ENCODE peak calls at places on chromosomes 4 and X, in six cellular contexts. One of them, this sample, is unnamed.

GRCh38 chr4:143711543-143712159 is 11.2 kb upstream of the FREM3 start:
- DNase-seq in Panc1: no peak
- DNase-seq in kidney: no peak
- DNase-seq in hypothalamus: no peak
- DNase-seq in left colon: no peak
- DNase-seq in activated T-helper 1 cell treated with Interleukin-2 at 50 U/mL for 16 hours: no peak
- DNase-seq in this sample: no peak

GRCh38 chr4:84677093-84677492 is 94.2 kb downstream of the CDS1 start:
- DNase-seq in Panc1: no peak
- DNase-seq in kidney: no peak
- DNase-seq in hypothalamus: no peak
- DNase-seq in left colon: no peak
- DNase-seq in activated T-helper 1 cell treated with Interleukin-2 at 50 U/mL for 16 hours: no peak
- DNase-seq in this sample: no peak

GRCh38 chrX:107827137-107827831 is 1.6 kb downstream of the MID2 start:
- DNase-seq in Panc1: no peak
- DNase-seq in kidney: no peak
- DNase-seq in hypothalamus: no peak
- DNase-seq in left colon: no peak
- DNase-seq in activated T-helper 1 cell treated with Interleukin-2 at 50 U/mL for 16 hours: no peak
- DNase-seq in this sample: no peak

GRCh38 chr4:48223633-48224295 is 45.9 kb downstream of the TEC start:
- DNase-seq in Panc1: peak
- DNase-seq in kidney: no peak
- DNase-seq in hypothalamus: no peak
- DNase-seq in left colon: no peak
- DNase-seq in activated T-helper 1 cell treated with Interleukin-2 at 50 U/mL for 16 hours: no peak
- DNase-seq in this sample: no peak

GRCh38 chr4:41661447-41662076 is 87.0 kb downstream of the PHOX2B start:
- DNase-seq in Panc1: peak
- DNase-seq in kidney: no peak
- DNase-seq in hypothalamus: peak
- DNase-seq in left colon: no peak
- DNase-seq in activated T-helper 1 cell treated with Interleukin-2 at 50 U/mL for 16 hours: no peak
- DNase-seq in this sample: peak

GRCh38 chrX:138756234-138756633 is 44.7 kb upstream of the FGF13 start:
- DNase-seq in Panc1: no peak
- DNase-seq in kidney: peak
- DNase-seq in hypothalamus: peak
- DNase-seq in left colon: no peak
- DNase-seq in activated T-helper 1 cell treated with Interleukin-2 at 50 U/mL for 16 hours: no peak
- DNase-seq in this sample: peak

GRCh38 chr4:118797558-118798142 is 38.3 kb downstream of the SEC24D start:
- DNase-seq in Panc1: no peak
- DNase-seq in kidney: no peak
- DNase-seq in hypothalamus: no peak
- DNase-seq in left colon: no peak
- DNase-seq in activated T-helper 1 cell treated with Interleukin-2 at 50 U/mL for 16 hours: no peak
- DNase-seq in this sample: no peak

GRCh38 chr4:112592717-112593116 is 44.0 kb downstream of the ZGRF1 start:
- DNase-seq in Panc1: no peak
- DNase-seq in kidney: no peak
- DNase-seq in hypothalamus: no peak
- DNase-seq in left colon: no peak
- DNase-seq in activated T-helper 1 cell treated with Interleukin-2 at 50 U/mL for 16 hours: no peak
- DNase-seq in this sample: no peak

GRCh38 chr4:120886183-120886582 is 36.3 kb downstream of the PRDM5 start:
- DNase-seq in Panc1: no peak
- DNase-seq in kidney: no peak
- DNase-seq in hypothalamus: no peak
- DNase-seq in left colon: no peak
- DNase-seq in activated T-helper 1 cell treated with Interleukin-2 at 50 U/mL for 16 hours: no peak
- DNase-seq in this sample: no peak

GRCh38 chrX:34891391-34891790 is 51.2 kb upstream of the FAM47B start:
- DNase-seq in Panc1: no peak
- DNase-seq in kidney: no peak
- DNase-seq in hypothalamus: no peak
- DNase-seq in left colon: no peak
- DNase-seq in activated T-helper 1 cell treated with Interleukin-2 at 50 U/mL for 16 hours: no peak
- DNase-seq in this sample: no peak

GRCh38 chrX:129496625-129497024 is 26.7 kb downstream of the SMARCA1 start:
- DNase-seq in Panc1: no peak
- DNase-seq in kidney: no peak
- DNase-seq in hypothalamus: no peak
- DNase-seq in left colon: no peak
- DNase-seq in activated T-helper 1 cell treated with Interleukin-2 at 50 U/mL for 16 hours: no peak
- DNase-seq in this sample: no peak

GRCh38 chrX:68694429-68695205 is 47.2 kb downstream of the STARD8 start:
- DNase-seq in Panc1: no peak
- DNase-seq in kidney: no peak
- DNase-seq in hypothalamus: no peak
- DNase-seq in left colon: no peak
- DNase-seq in activated T-helper 1 cell treated with Interleukin-2 at 50 U/mL for 16 hours: no peak
- DNase-seq in this sample: no peak

GRCh38 chrX:1581132-1581531 is 10.3 kb upstream of the AKAP17A start:
- DNase-seq in Panc1: peak
- DNase-seq in kidney: no peak
- DNase-seq in hypothalamus: no peak
- DNase-seq in left colon: no peak
- DNase-seq in activated T-helper 1 cell treated with Interleukin-2 at 50 U/mL for 16 hours: peak
- DNase-seq in this sample: no peak

GRCh38 chr4:3508542-3508941 is 23.7 kb downstream of the LRPAP1 start:
- DNase-seq in Panc1: no peak
- DNase-seq in kidney: no peak
- DNase-seq in hypothalamus: no peak
- DNase-seq in left colon: no peak
- DNase-seq in activated T-helper 1 cell treated with Interleukin-2 at 50 U/mL for 16 hours: no peak
- DNase-seq in this sample: no peak

GRCh38 chrX:15988661-15989603 is 134.3 kb upstream of the AP1S2 start:
- DNase-seq in Panc1: no peak
- DNase-seq in kidney: no peak
- DNase-seq in hypothalamus: no peak
- DNase-seq in left colon: no peak
- DNase-seq in activated T-helper 1 cell treated with Interleukin-2 at 50 U/mL for 16 hours: no peak
- DNase-seq in this sample: no peak

GRCh38 chr4:150242820-150243458 is 164.7 kb downstream of the DCLK2 start:
- DNase-seq in Panc1: peak
- DNase-seq in kidney: no peak
- DNase-seq in hypothalamus: no peak
- DNase-seq in left colon: no peak
- DNase-seq in activated T-helper 1 cell treated with Interleukin-2 at 50 U/mL for 16 hours: no peak
- DNase-seq in this sample: no peak

GRCh38 chr4:77820836-77821561 is 1.8 kb upstream of the CNOT6L start:
- DNase-seq in Panc1: no peak
- DNase-seq in kidney: no peak
- DNase-seq in hypothalamus: no peak
- DNase-seq in left colon: no peak
- DNase-seq in activated T-helper 1 cell treated with Interleukin-2 at 50 U/mL for 16 hours: no peak
- DNase-seq in this sample: no peak

GRCh38 chrX:38318196-38318595 is 9.1 kb downstream of the RPGR start:
- DNase-seq in Panc1: no peak
- DNase-seq in kidney: no peak
- DNase-seq in hypothalamus: no peak
- DNase-seq in left colon: no peak
- DNase-seq in activated T-helper 1 cell treated with Interleukin-2 at 50 U/mL for 16 hours: no peak
- DNase-seq in this sample: no peak

GRCh38 chr4:169249214-169249973 is 21.4 kb downstream of the SH3RF1 start:
- DNase-seq in Panc1: no peak
- DNase-seq in kidney: no peak
- DNase-seq in hypothalamus: no peak
- DNase-seq in left colon: no peak
- DNase-seq in activated T-helper 1 cell treated with Interleukin-2 at 50 U/mL for 16 hours: no peak
- DNase-seq in this sample: no peak

GRCh38 chrX:115560978-115561604 is at the start of gene PLS3:
- DNase-seq in Panc1: no peak
- DNase-seq in kidney: peak
- DNase-seq in hypothalamus: peak
- DNase-seq in left colon: peak
- DNase-seq in activated T-helper 1 cell treated with Interleukin-2 at 50 U/mL for 16 hours: no peak
- DNase-seq in this sample: peak

GRCh38 chr4:121690001-121690400 is 6.8 kb downstream of the ANXA5 start:
- DNase-seq in Panc1: no peak
- DNase-seq in kidney: no peak
- DNase-seq in hypothalamus: no peak
- DNase-seq in left colon: no peak
- DNase-seq in activated T-helper 1 cell treated with Interleukin-2 at 50 U/mL for 16 hours: no peak
- DNase-seq in this sample: no peak

GRCh38 chr4:57094482-57095223 is 15.5 kb downstream of the IGFBP7 start:
- DNase-seq in Panc1: no peak
- DNase-seq in kidney: no peak
- DNase-seq in hypothalamus: no peak
- DNase-seq in left colon: no peak
- DNase-seq in activated T-helper 1 cell treated with Interleukin-2 at 50 U/mL for 16 hours: no peak
- DNase-seq in this sample: no peak

GRCh38 chr4:877502-877901 is 51.6 kb upstream of the CPLX1 start:
- DNase-seq in Panc1: no peak
- DNase-seq in kidney: peak
- DNase-seq in hypothalamus: no peak
- DNase-seq in left colon: no peak
- DNase-seq in activated T-helper 1 cell treated with Interleukin-2 at 50 U/mL for 16 hours: no peak
- DNase-seq in this sample: no peak

GRCh38 chrX:9628779-9629493 is 136.7 kb downstream of the GPR143 start:
- DNase-seq in Panc1: no peak
- DNase-seq in kidney: no peak
- DNase-seq in hypothalamus: no peak
- DNase-seq in left colon: peak
- DNase-seq in activated T-helper 1 cell treated with Interleukin-2 at 50 U/mL for 16 hours: no peak
- DNase-seq in this sample: no peak

GRCh38 chrX:28997716-28998115 is 410.5 kb downstream of the IL1RAPL1 start:
- DNase-seq in Panc1: no peak
- DNase-seq in kidney: no peak
- DNase-seq in hypothalamus: no peak
- DNase-seq in left colon: no peak
- DNase-seq in activated T-helper 1 cell treated with Interleukin-2 at 50 U/mL for 16 hours: no peak
- DNase-seq in this sample: no peak

GRCh38 chrX:137852502-137852901 is 286.6 kb downstream of the ZIC3 start:
- DNase-seq in Panc1: no peak
- DNase-seq in kidney: no peak
- DNase-seq in hypothalamus: no peak
- DNase-seq in left colon: no peak
- DNase-seq in activated T-helper 1 cell treated with Interleukin-2 at 50 U/mL for 16 hours: no peak
- DNase-seq in this sample: no peak

This sample was measured in amygdala.